ENCODE peak calls at places on chromosomes 12 and 14, in nine cellular contexts. One of them, this sample, is unnamed.

GRCh38 chr14:64703393-64704144 is 655 bp upstream of the PLEKHG3 start:
- DNase-seq in heart left ventricle: no peak
- DNase-seq in prostate gland: no peak
- DNase-seq in body of pancreas: no peak
- DNase-seq in endothelial cell of umbilical vein: peak
- DNase-seq in Peyer's patch: no peak
- DNase-seq in gastrocnemius medialis: no peak
- DNase-seq in transverse colon: no peak
- DNase-seq in A549: no peak
- DNase-seq in this sample: peak

GRCh38 chr12:131171029-131171428 is 217.3 kb downstream of the ADGRD1 start:
- DNase-seq in heart left ventricle: no peak
- DNase-seq in prostate gland: no peak
- DNase-seq in body of pancreas: no peak
- DNase-seq in endothelial cell of umbilical vein: no peak
- DNase-seq in Peyer's patch: no peak
- DNase-seq in gastrocnemius medialis: no peak
- DNase-seq in transverse colon: no peak
- DNase-seq in A549: no peak
- DNase-seq in this sample: no peak

GRCh38 chr14:92923744-92924103 is 774 bp downstream of the CHGA start:
- DNase-seq in heart left ventricle: no peak
- DNase-seq in prostate gland: no peak
- DNase-seq in body of pancreas: no peak
- DNase-seq in endothelial cell of umbilical vein: no peak
- DNase-seq in Peyer's patch: no peak
- DNase-seq in gastrocnemius medialis: no peak
- DNase-seq in transverse colon: no peak
- DNase-seq in A549: no peak
- DNase-seq in this sample: no peak

GRCh38 chr12:40655451-40655850 is 36.8 kb upstream of the CNTN1 start:
- DNase-seq in heart left ventricle: no peak
- DNase-seq in prostate gland: no peak
- DNase-seq in body of pancreas: no peak
- DNase-seq in endothelial cell of umbilical vein: no peak
- DNase-seq in Peyer's patch: no peak
- DNase-seq in gastrocnemius medialis: no peak
- DNase-seq in transverse colon: no peak
- DNase-seq in A549: no peak
- DNase-seq in this sample: no peak

GRCh38 chr12:122596838-122597237 is 69.8 kb downstream of the KNTC1 start:
- DNase-seq in heart left ventricle: no peak
- DNase-seq in prostate gland: no peak
- DNase-seq in body of pancreas: no peak
- DNase-seq in endothelial cell of umbilical vein: no peak
- DNase-seq in Peyer's patch: no peak
- DNase-seq in gastrocnemius medialis: no peak
- DNase-seq in transverse colon: no peak
- DNase-seq in A549: no peak
- DNase-seq in this sample: no peak

GRCh38 chr12:110245278-110245868 is 35.7 kb upstream of the ATP2A2 start:
- DNase-seq in heart left ventricle: no peak
- DNase-seq in prostate gland: no peak
- DNase-seq in body of pancreas: no peak
- DNase-seq in endothelial cell of umbilical vein: peak
- DNase-seq in Peyer's patch: peak
- DNase-seq in gastrocnemius medialis: no peak
- DNase-seq in transverse colon: peak
- DNase-seq in A549: peak
- DNase-seq in this sample: no peak

GRCh38 chr12:106179086-106179485 is 40.3 kb upstream of the NUAK1 start:
- DNase-seq in heart left ventricle: no peak
- DNase-seq in prostate gland: no peak
- DNase-seq in body of pancreas: peak
- DNase-seq in endothelial cell of umbilical vein: no peak
- DNase-seq in Peyer's patch: no peak
- DNase-seq in gastrocnemius medialis: no peak
- DNase-seq in transverse colon: no peak
- DNase-seq in A549: no peak
- DNase-seq in this sample: peak

GRCh38 chr14:24398298-24398942 is 383 bp upstream of the NYNRIN start:
- DNase-seq in heart left ventricle: peak
- DNase-seq in prostate gland: no peak
- DNase-seq in body of pancreas: no peak
- DNase-seq in endothelial cell of umbilical vein: peak
- DNase-seq in Peyer's patch: peak
- DNase-seq in gastrocnemius medialis: no peak
- DNase-seq in transverse colon: peak
- DNase-seq in A549: no peak
- DNase-seq in this sample: peak

GRCh38 chr12:125561-125960 is 59.0 kb downstream of the IQSEC3 start:
- DNase-seq in heart left ventricle: no peak
- DNase-seq in prostate gland: no peak
- DNase-seq in body of pancreas: no peak
- DNase-seq in endothelial cell of umbilical vein: no peak
- DNase-seq in Peyer's patch: no peak
- DNase-seq in gastrocnemius medialis: no peak
- DNase-seq in transverse colon: no peak
- DNase-seq in A549: no peak
- DNase-seq in this sample: no peak

GRCh38 chr12:86230516-86231146 is 25.6 kb downstream of the MGAT4C start:
- DNase-seq in heart left ventricle: no peak
- DNase-seq in prostate gland: no peak
- DNase-seq in body of pancreas: no peak
- DNase-seq in endothelial cell of umbilical vein: peak
- DNase-seq in Peyer's patch: no peak
- DNase-seq in gastrocnemius medialis: no peak
- DNase-seq in transverse colon: no peak
- DNase-seq in A549: peak
- DNase-seq in this sample: no peak

GRCh38 chr14:68661226-68662225 is 131.3 kb downstream of the ZFP36L1 start:
- DNase-seq in heart left ventricle: no peak
- DNase-seq in prostate gland: no peak
- DNase-seq in body of pancreas: peak
- DNase-seq in endothelial cell of umbilical vein: no peak
- DNase-seq in Peyer's patch: no peak
- DNase-seq in gastrocnemius medialis: no peak
- DNase-seq in transverse colon: no peak
- DNase-seq in A549: no peak
- DNase-seq in this sample: peak

GRCh38 chr14:101225729-101226152 is 322.2 kb upstream of the RTL1 start:
- DNase-seq in heart left ventricle: no peak
- DNase-seq in prostate gland: no peak
- DNase-seq in body of pancreas: no peak
- DNase-seq in endothelial cell of umbilical vein: no peak
- DNase-seq in Peyer's patch: no peak
- DNase-seq in gastrocnemius medialis: no peak
- DNase-seq in transverse colon: no peak
- DNase-seq in A549: no peak
- DNase-seq in this sample: no peak

GRCh38 chr12:12537421-12537820 is 25.2 kb downstream of the DUSP16 start:
- DNase-seq in heart left ventricle: no peak
- DNase-seq in prostate gland: no peak
- DNase-seq in body of pancreas: no peak
- DNase-seq in endothelial cell of umbilical vein: no peak
- DNase-seq in Peyer's patch: no peak
- DNase-seq in gastrocnemius medialis: no peak
- DNase-seq in transverse colon: no peak
- DNase-seq in A549: no peak
- DNase-seq in this sample: no peak

GRCh38 chr14:77314043-77314442 is 6.6 kb downstream of the POMT2 start:
- DNase-seq in heart left ventricle: no peak
- DNase-seq in prostate gland: peak
- DNase-seq in body of pancreas: no peak
- DNase-seq in endothelial cell of umbilical vein: no peak
- DNase-seq in Peyer's patch: peak
- DNase-seq in gastrocnemius medialis: peak
- DNase-seq in transverse colon: peak
- DNase-seq in A549: peak
- DNase-seq in this sample: peak

GRCh38 chr14:29892327-29892726 is 35.3 kb downstream of the PRKD1 start:
- DNase-seq in heart left ventricle: no peak
- DNase-seq in prostate gland: no peak
- DNase-seq in body of pancreas: no peak
- DNase-seq in endothelial cell of umbilical vein: no peak
- DNase-seq in Peyer's patch: no peak
- DNase-seq in gastrocnemius medialis: no peak
- DNase-seq in transverse colon: no peak
- DNase-seq in A549: peak
- DNase-seq in this sample: no peak

GRCh38 chr12:24948452-24948815 is 467 bp downstream of the BCAT1 start:
- DNase-seq in heart left ventricle: no peak
- DNase-seq in prostate gland: no peak
- DNase-seq in body of pancreas: peak
- DNase-seq in endothelial cell of umbilical vein: no peak
- DNase-seq in Peyer's patch: no peak
- DNase-seq in gastrocnemius medialis: no peak
- DNase-seq in transverse colon: no peak
- DNase-seq in A549: peak
- DNase-seq in this sample: no peak

GRCh38 chr14:89542768-89543419 is 125.9 kb upstream of the FOXN3 start:
- DNase-seq in heart left ventricle: no peak
- DNase-seq in prostate gland: no peak
- DNase-seq in body of pancreas: no peak
- DNase-seq in endothelial cell of umbilical vein: no peak
- DNase-seq in Peyer's patch: no peak
- DNase-seq in gastrocnemius medialis: no peak
- DNase-seq in transverse colon: no peak
- DNase-seq in A549: no peak
- DNase-seq in this sample: no peak

GRCh38 chr12:56574210-56574609 is 52.6 kb downstream of the RBMS2 start:
- DNase-seq in heart left ventricle: no peak
- DNase-seq in prostate gland: no peak
- DNase-seq in body of pancreas: no peak
- DNase-seq in endothelial cell of umbilical vein: peak
- DNase-seq in Peyer's patch: no peak
- DNase-seq in gastrocnemius medialis: no peak
- DNase-seq in transverse colon: no peak
- DNase-seq in A549: no peak
- DNase-seq in this sample: no peak

GRCh38 chr12:49921936-49922335 is 18.2 kb upstream of the FAIM2 start:
- DNase-seq in heart left ventricle: no peak
- DNase-seq in prostate gland: no peak
- DNase-seq in body of pancreas: no peak
- DNase-seq in endothelial cell of umbilical vein: no peak
- DNase-seq in Peyer's patch: peak
- DNase-seq in gastrocnemius medialis: no peak
- DNase-seq in transverse colon: no peak
- DNase-seq in A549: no peak
- DNase-seq in this sample: no peak

GRCh38 chr12:6827982-6828670 is at the start of gene P3H3:
- DNase-seq in heart left ventricle: no peak
- DNase-seq in prostate gland: peak
- DNase-seq in body of pancreas: no peak
- DNase-seq in endothelial cell of umbilical vein: peak
- DNase-seq in Peyer's patch: peak
- DNase-seq in gastrocnemius medialis: no peak
- DNase-seq in transverse colon: no peak
- DNase-seq in A549: peak
- DNase-seq in this sample: no peak
- TF ChIP-seq POLR2A in heart left ventricle: no peak
- TF ChIP-seq POLR2A in prostate gland: no peak
- TF ChIP-seq POLR2A in body of pancreas: no peak
- TF ChIP-seq POLR2A in endothelial cell of umbilical vein: peak
- TF ChIP-seq POLR2A in Peyer's patch: no peak
- TF ChIP-seq POLR2A in gastrocnemius medialis: no peak
- TF ChIP-seq POLR2A in transverse colon: no peak
- TF ChIP-seq POLR2A in A549: no peak
- TF ChIP-seq POLR2A in this sample: no peak

GRCh38 chr14:31578792-31579191 is 17.6 kb downstream of the NUBPL start:
- DNase-seq in heart left ventricle: no peak
- DNase-seq in prostate gland: no peak
- DNase-seq in body of pancreas: no peak
- DNase-seq in endothelial cell of umbilical vein: no peak
- DNase-seq in Peyer's patch: no peak
- DNase-seq in gastrocnemius medialis: no peak
- DNase-seq in transverse colon: no peak
- DNase-seq in A549: no peak
- DNase-seq in this sample: no peak
- H3K27ac ChIP-seq in heart left ventricle: peak
- H3K27ac ChIP-seq in prostate gland: no peak
- H3K27ac ChIP-seq in body of pancreas: no peak
- H3K27ac ChIP-seq in endothelial cell of umbilical vein: no peak
- H3K27ac ChIP-seq in Peyer's patch: no peak
- H3K27ac ChIP-seq in gastrocnemius medialis: peak
- H3K27ac ChIP-seq in transverse colon: no peak
- H3K27ac ChIP-seq in A549: no peak
- H3K27ac ChIP-seq in this sample: no peak

DNA sequence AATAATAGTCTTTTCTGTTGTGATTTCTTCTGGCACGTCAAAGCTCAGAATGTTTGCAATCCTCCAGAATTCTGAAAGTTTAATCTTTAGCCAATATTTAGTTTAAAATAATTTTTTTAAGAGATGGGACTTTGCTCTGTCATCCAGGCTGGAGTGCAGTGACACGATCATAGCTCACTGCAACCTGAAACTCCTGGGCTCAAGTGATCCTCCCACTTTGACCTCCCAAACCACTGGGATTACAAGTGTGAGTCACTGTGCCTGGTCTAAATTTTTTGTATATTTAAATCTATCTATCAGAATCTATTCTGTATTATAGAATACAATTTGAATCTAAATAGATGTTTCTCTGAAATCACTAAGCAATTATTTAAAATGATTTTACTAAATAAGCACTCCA is 572.7 kb downstream of the VRK1 start:
- DNase-seq in heart left ventricle: no peak
- DNase-seq in prostate gland: no peak
- DNase-seq in body of pancreas: no peak
- DNase-seq in endothelial cell of umbilical vein: no peak
- DNase-seq in Peyer's patch: no peak
- DNase-seq in gastrocnemius medialis: no peak
- DNase-seq in transverse colon: no peak
- DNase-seq in A549: no peak
- DNase-seq in this sample: no peak
- TF ChIP-seq POLR2A in heart left ventricle: no peak
- TF ChIP-seq POLR2A in prostate gland: no peak
- TF ChIP-seq POLR2A in body of pancreas: no peak
- TF ChIP-seq POLR2A in endothelial cell of umbilical vein: no peak
- TF ChIP-seq POLR2A in Peyer's patch: no peak
- TF ChIP-seq POLR2A in gastrocnemius medialis: no peak
- TF ChIP-seq POLR2A in transverse colon: no peak
- TF ChIP-seq POLR2A in A549: no peak
- TF ChIP-seq POLR2A in this sample: no peak

DNA sequence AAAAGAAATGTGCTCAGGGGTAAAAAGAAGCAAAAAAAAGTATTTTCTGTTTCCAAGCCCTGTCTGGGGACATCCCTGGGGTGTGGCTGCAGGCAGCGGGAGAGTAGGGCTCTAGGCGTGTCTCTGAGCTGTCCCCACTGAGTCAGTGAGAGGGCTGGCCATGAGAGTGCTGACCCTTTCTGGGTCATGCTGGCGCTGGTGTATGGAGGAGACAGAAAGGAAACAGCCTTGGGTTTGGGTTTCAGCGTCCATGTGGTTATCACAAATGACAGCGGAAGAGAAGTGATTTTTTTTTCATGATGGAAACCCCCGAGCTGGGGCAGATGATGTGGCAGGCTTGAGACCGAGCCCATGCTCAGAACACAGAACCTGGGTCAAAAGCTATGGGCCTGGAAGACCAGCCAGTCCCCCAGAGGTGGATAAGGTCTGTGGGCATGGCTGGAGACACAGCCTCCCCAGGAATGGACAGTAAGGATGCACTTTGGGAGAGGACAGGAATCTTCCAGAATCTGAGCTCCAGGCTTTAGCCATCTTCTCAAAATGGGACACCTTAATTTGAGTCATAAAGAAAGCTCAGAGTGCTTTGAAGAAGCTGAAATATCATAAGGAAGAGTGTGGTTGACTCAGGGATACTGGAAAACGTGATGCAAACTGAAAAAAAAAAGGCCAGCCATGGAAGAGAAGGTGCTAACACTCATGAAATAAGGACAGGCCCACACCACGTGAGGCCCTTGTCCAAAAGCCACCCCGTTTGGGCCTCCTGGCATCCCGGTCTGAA is 36.2 kb downstream of the SYNE3 start:
- DNase-seq in heart left ventricle: peak
- DNase-seq in prostate gland: no peak
- DNase-seq in body of pancreas: peak
- DNase-seq in endothelial cell of umbilical vein: no peak
- DNase-seq in Peyer's patch: peak
- DNase-seq in gastrocnemius medialis: peak
- DNase-seq in transverse colon: peak
- DNase-seq in A549: no peak
- DNase-seq in this sample: peak
- H3K27ac ChIP-seq in heart left ventricle: no peak
- H3K27ac ChIP-seq in prostate gland: no peak
- H3K27ac ChIP-seq in body of pancreas: no peak
- H3K27ac ChIP-seq in endothelial cell of umbilical vein: no peak
- H3K27ac ChIP-seq in Peyer's patch: peak
- H3K27ac ChIP-seq in gastrocnemius medialis: peak
- H3K27ac ChIP-seq in transverse colon: peak
- H3K27ac ChIP-seq in A549: no peak
- H3K27ac ChIP-seq in this sample: peak